ENCODE peak calls at places on chromosomes 11 and 22, in eight cellular contexts. I is stomach, R is K562, O is spleen, K is Panc1, F is sigmoid colon, G is endothelial cell of umbilical vein, L is transverse colon. H is an unnamed sample. For H3K27me3, the result is how much of the 10 kb centered on the place peaks cover.

GRCh38 chr22:21837184-21837979 is 30.1 kb downstream of the MAPK1 start:
- DNase-seq in I (no peak), R (no peak), O (no peak), K (no peak), F (no peak), G (peak), L (no peak), H (no peak)

GRCh38 chr11:110086892-110087309 is 6.3 kb upstream of the ZC3H12C start:
- DNase-seq in I (no peak), R (no peak), O (no peak), K (no peak), F (no peak), G (peak), L (peak), H (no peak)

GRCh38 chr11:8168485-8169257 is at the start of gene RIC3:
- DNase-seq in I (peak), R (no peak), O (peak), K (no peak), F (peak), G (no peak), L (peak), H (peak)

GRCh38 chr11:76798656-76799055 is 15.5 kb downstream of the TSKU start:
- DNase-seq in I (no peak), R (no peak), O (peak), K (no peak), F (peak), G (no peak), L (no peak), H (peak)

GRCh38 chr22:26888887-26889286 is 231.5 kb downstream of the MIAT start:
- DNase-seq in I (no peak), R (no peak), O (no peak), K (no peak), F (no peak), G (no peak), L (no peak), H (no peak)

GRCh38 chr11:76083563-76084451 is 122.5 kb downstream of the WNT11 start:
- DNase-seq in I (no peak), R (no peak), O (no peak), K (no peak), F (no peak), G (peak), L (no peak), H (no peak)

GRCh38 chr11:76880956-76881355 is 20.2 kb downstream of the ACER3 start:
- DNase-seq in I (no peak), R (no peak), O (no peak), K (no peak), F (no peak), G (no peak), L (no peak), H (no peak)

GRCh38 chr11:2644844-2645778 is 54.7 kb downstream of the KCNQ1OT1 start:
- DNase-seq in I (no peak), R (no peak), O (no peak), K (no peak), F (no peak), G (no peak), L (no peak), H (no peak)

GRCh38 chr11:77619576-77620198 is 17.9 kb downstream of the CLNS1A start:
- DNase-seq in I (no peak), R (no peak), O (no peak), K (peak), F (no peak), G (peak), L (no peak), H (no peak)

GRCh38 chr11:116173506-116173905 is 599.3 kb downstream of the BUD13 start:
- DNase-seq in I (no peak), R (no peak), O (no peak), K (no peak), F (no peak), G (no peak), L (no peak), H (peak)

GRCh38 chr22:28369849-28370248 is 309.8 kb downstream of the TTC28 start:
- DNase-seq in I (no peak), R (peak), O (no peak), K (no peak), F (no peak), G (no peak), L (peak), H (no peak)

GRCh38 chr11:121932646-121933185 is 183.3 kb downstream of the BLID start:
- DNase-seq in I (no peak), R (no peak), O (no peak), K (no peak), F (no peak), G (no peak), L (no peak), H (no peak)

GRCh38 chr11:9137293-9138132 is 46.1 kb upstream of the SCUBE2 start:
- DNase-seq in I (peak), R (peak), O (peak), K (peak), F (peak), G (peak), L (peak), H (peak)

GRCh38 chr11:94032066-94032465 is 10.9 kb downstream of the HEPHL1 start:
- DNase-seq in I (no peak), R (no peak), O (no peak), K (no peak), F (no peak), G (no peak), L (no peak), H (no peak)

GRCh38 chr22:23070418-23071162 is at the start of gene GNAZ:
- DNase-seq in I (no peak), R (no peak), O (peak), K (no peak), F (peak), G (no peak), L (no peak), H (peak)

GRCh38 chr22:42808516-42808915 is 48.6 kb downstream of the ARFGAP3 start:
- DNase-seq in I (no peak), R (no peak), O (no peak), K (no peak), F (no peak), G (no peak), L (no peak), H (no peak)

GRCh38 chr22:41641854-41642253 is 20.8 kb downstream of the XRCC6 start:
- DNase-seq in I (no peak), R (no peak), O (no peak), K (no peak), F (no peak), G (no peak), L (no peak), H (no peak)

GRCh38 chr11:22432331-22433065 is 94.3 kb downstream of the SLC17A6 start:
- DNase-seq in I (no peak), R (no peak), O (peak), K (no peak), F (no peak), G (peak), L (no peak), H (peak)

GRCh38 chr11:120392791-120393190 is 56.6 kb downstream of the ARHGEF12 start:
- DNase-seq in I (no peak), R (no peak), O (no peak), K (no peak), F (no peak), G (no peak), L (no peak), H (no peak)

GRCh38 chr22:48612077-48612995 is 1215.3 kb downstream of the BRD1 start:
- DNase-seq in I (no peak), R (no peak), O (no peak), K (no peak), F (no peak), G (no peak), L (no peak), H (no peak)

GRCh38 chr11:65576232-65576866 is 496 bp downstream of the EHBP1L1 start:
- DNase-seq in I (no peak), R (no peak), O (no peak), K (no peak), F (peak), G (no peak), L (no peak), H (no peak)

GRCh38 chr11:6096417-6096816 is 11.1 kb upstream of the OR56B4 start:
- DNase-seq in I (no peak), R (no peak), O (no peak), K (no peak), F (no peak), G (peak), L (no peak), H (no peak)

GRCh38 chr11:68524681-68525080 is 64.1 kb downstream of the PPP6R3 start:
- DNase-seq in I (no peak), R (no peak), O (no peak), K (no peak), F (no peak), G (peak), L (no peak), H (no peak)

GRCh38 chr11:68525320-68525719 is 64.8 kb downstream of the PPP6R3 start:
- DNase-seq in I (no peak), R (no peak), O (no peak), K (no peak), F (no peak), G (no peak), L (no peak), H (no peak)

GRCh38 chr11:68525930-68526329 is 65.4 kb downstream of the PPP6R3 start:
- DNase-seq in I (no peak), R (no peak), O (no peak), K (no peak), F (no peak), G (peak), L (no peak), H (no peak)

GRCh38 chr11:68528630-68529029 is 68.1 kb downstream of the PPP6R3 start:
- DNase-seq in I (no peak), R (no peak), O (no peak), K (no peak), F (peak), G (no peak), L (peak), H (no peak)

GRCh38 chr11:68527585-68527984 is 67.0 kb downstream of the PPP6R3 start:
- DNase-seq in I (no peak), R (no peak), O (no peak), K (no peak), F (no peak), G (no peak), L (no peak), H (no peak)
- H3K27me3 ChIP-seq in I (under half), R (under half), O (under half), K (under half), F (under half), G (under half), L (under half), H (under half)

DNA sequence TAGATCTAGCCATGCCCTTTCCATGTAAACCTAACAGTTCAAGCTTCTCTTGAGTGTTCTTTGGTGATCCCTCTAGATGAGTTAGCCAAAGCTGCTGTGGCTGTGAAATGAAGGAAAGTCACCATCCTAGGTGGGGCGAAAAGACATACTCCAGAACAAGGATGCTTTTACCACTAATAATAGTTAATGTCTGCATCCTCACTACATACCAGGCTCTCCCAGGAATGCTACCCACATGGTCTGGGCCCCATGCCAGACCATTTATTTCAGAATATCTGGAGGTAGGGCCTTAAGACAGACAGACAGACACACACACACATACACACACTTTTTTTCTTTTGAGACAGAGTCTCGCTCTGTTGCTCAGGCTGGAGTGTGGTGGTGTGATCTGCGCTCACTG is 14.7 kb downstream of the ABTB2 start:
- DNase-seq in I (no peak), R (no peak), O (no peak), K (no peak), F (no peak), G (no peak), L (no peak), H (no peak)
- TF ChIP-seq POLR2AphosphoS5 in I (no peak), R (no peak), O (no peak), K (no peak), F (no peak), G (no peak), L (no peak), H (no peak)

DNA sequence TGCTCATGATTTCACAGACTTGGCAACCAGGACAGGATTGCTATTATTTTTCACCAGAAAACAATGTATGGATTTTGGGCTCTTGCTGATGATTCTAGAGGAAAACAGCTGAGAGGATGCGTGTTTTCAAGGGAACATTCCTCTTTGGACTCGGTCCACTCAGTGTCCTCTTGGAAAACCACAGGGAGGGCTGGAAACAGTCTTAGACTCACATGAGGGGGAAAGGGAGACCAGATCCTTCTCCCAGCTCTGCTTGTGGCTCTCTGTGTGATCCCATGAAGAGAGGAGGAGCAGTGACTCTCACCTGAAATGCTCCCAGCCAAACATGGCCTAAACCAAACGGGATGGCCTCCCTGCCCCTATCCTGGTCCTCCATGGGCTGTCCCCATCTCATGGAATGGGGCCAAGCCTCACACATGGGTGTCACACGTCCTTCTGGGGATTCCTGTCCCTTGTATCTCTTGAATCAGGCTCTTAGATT is 15.9 kb downstream of the MYEOV start:
- DNase-seq in I (no peak), R (no peak), O (no peak), K (no peak), F (peak), G (no peak), L (no peak), H (no peak)
- H3K27me3 ChIP-seq in I (under half), R (under half), O (under half), K (under half), F (under half), G (under half), L (under half), H (under half)

GRCh38 chr11:83724704-83725114 is 438.5 kb upstream of the CCDC90B start:
- DNase-seq in I (peak), R (no peak), O (no peak), K (no peak), F (no peak), G (no peak), L (no peak), H (no peak)
- TF ChIP-seq POLR2AphosphoS5 in I (no peak), R (no peak), O (no peak), K (no peak), F (no peak), G (no peak), L (no peak), H (no peak)

GRCh38 chr22:29717789-29718188 is 2.0 kb upstream of the CABP7 start:
- DNase-seq in I (no peak), R (no peak), O (no peak), K (no peak), F (no peak), G (no peak), L (no peak), H (no peak)

GRCh38 chr22:29722151-29722550 is 2.3 kb downstream of the CABP7 start:
- DNase-seq in I (no peak), R (no peak), O (no peak), K (no peak), F (no peak), G (no peak), L (no peak), H (no peak)

GRCh38 chr22:29718949-29719893 is 582 bp upstream of the CABP7 start:
- DNase-seq in I (no peak), R (no peak), O (no peak), K (no peak), F (no peak), G (no peak), L (no peak), H (no peak)

GRCh38 chr22:29720824-29721323 is 1.1 kb downstream of the CABP7 start:
- DNase-seq in I (no peak), R (no peak), O (no peak), K (no peak), F (no peak), G (no peak), L (no peak), H (no peak)

GRCh38 chr22:29719894-29720645 is at the start of gene CABP7:
- DNase-seq in I (no peak), R (peak), O (no peak), K (no peak), F (no peak), G (no peak), L (no peak), H (no peak)
- H3K27me3 ChIP-seq in I (half or more), R (under half), O (under half), K (under half), F (under half), G (under half), L (half or more), H (under half)

DNA sequence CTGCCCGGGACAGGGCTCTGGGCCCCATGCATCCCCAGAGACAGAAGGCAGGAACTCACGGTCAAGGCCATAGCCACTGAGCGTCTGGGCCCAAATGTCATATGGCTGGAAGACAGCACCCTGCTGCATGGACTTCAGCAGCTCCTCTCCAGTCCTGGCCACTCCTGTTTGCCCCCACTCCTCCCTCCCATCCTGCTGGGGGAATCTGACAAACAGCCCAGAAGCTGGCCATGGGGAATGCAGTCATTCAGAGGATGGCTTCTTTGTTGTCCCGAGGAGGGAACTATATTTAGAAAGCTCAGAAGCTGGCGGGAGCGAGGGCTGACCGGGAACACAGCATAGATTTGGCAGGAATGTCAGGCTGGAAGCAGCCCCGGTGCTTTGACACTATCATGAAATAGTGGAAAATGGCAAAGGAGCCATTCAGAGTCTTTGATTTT is 35.0 kb downstream of the DKK3 start:
- DNase-seq in I (peak), R (no peak), O (no peak), K (no peak), F (peak), G (peak), L (peak), H (peak)
- TF ChIP-seq POLR2AphosphoS5 in I (no peak), R (no peak), O (peak), K (no peak), F (no peak), G (no peak), L (peak), H (no peak)

H was measured in upper lobe of left lung.